ENCODE peak calls at places on chromosomes 7 and 10, in nine cellular contexts. J, V, T, U, Y, H, W, F and E are unnamed samples. For H3K4me1, the result is how much of the 10 kb centered on the place peaks cover.

GRCh38 chr7:64504581-64505120 is 58.2 kb downstream of the ZNF680 start:
- DNase-seq in J (no peak), V (no peak), T (no peak), U (peak), Y (no peak), H (no peak), W (no peak), F (no peak), E (no peak)

GRCh38 chr10:19576576-19576975 is 239.7 kb upstream of the PLXDC2 start:
- DNase-seq in J (no peak), V (no peak), T (no peak), U (no peak), Y (no peak), H (no peak), W (no peak), F (no peak), E (peak)

GRCh38 chr10:132176647-132177046 is 10.1 kb upstream of the DPYSL4 start:
- DNase-seq in J (no peak), V (no peak), T (no peak), U (no peak), Y (no peak), H (no peak), W (no peak), F (no peak), E (no peak)

GRCh38 chr7:134513169-134513752 is 14.1 kb upstream of the AKR1B10 start:
- DNase-seq in J (peak), V (no peak), T (peak), U (no peak), Y (peak), H (no peak), W (no peak), F (peak), E (peak)

GRCh38 chr7:74051629-74052410 is 23.8 kb downstream of the ELN start:
- DNase-seq in J (peak), V (no peak), T (peak), U (no peak), Y (no peak), H (no peak), W (no peak), F (peak), E (peak)

GRCh38 chr10:68938117-68938516 is 17.9 kb upstream of the DDX21 start:
- DNase-seq in J (peak), V (no peak), T (no peak), U (no peak), Y (no peak), H (no peak), W (no peak), F (no peak), E (no peak)

GRCh38 chr10:110218627-110219026 is 11.2 kb downstream of the MXI1 start:
- DNase-seq in J (no peak), V (no peak), T (no peak), U (no peak), Y (no peak), H (no peak), W (no peak), F (no peak), E (no peak)

GRCh38 chr10:85280014-85280413 is 951.6 kb downstream of the CCSER2 start:
- DNase-seq in J (no peak), V (no peak), T (no peak), U (no peak), Y (no peak), H (no peak), W (no peak), F (no peak), E (peak)

GRCh38 chr7:47576031-47576908 is 5.6 kb downstream of the TNS3 start:
- DNase-seq in J (no peak), V (no peak), T (peak), U (peak), Y (peak), H (peak), W (no peak), F (peak), E (peak)

GRCh38 chr7:55558962-55559920 is 13.1 kb downstream of the VOPP1 start:
- DNase-seq in J (no peak), V (no peak), T (no peak), U (no peak), Y (no peak), H (no peak), W (no peak), F (no peak), E (no peak)

GRCh38 chr10:3874988-3875841 is 90.2 kb upstream of the KLF6 start:
- DNase-seq in J (no peak), V (peak), T (no peak), U (no peak), Y (no peak), H (no peak), W (no peak), F (no peak), E (no peak)

GRCh38 chr10:86520871-86521619 is 547 bp downstream of the WAPL start:
- DNase-seq in J (peak), V (peak), T (peak), U (peak), Y (peak), H (peak), W (no peak), F (peak), E (peak)

GRCh38 chr10:13180788-13181187 is 19.4 kb downstream of the MCM10 start:
- DNase-seq in J (no peak), V (no peak), T (no peak), U (no peak), Y (no peak), H (no peak), W (no peak), F (no peak), E (no peak)

GRCh38 chr7:98879198-98879988 is 1.1 kb downstream of the TRRAP start:
- DNase-seq in J (peak), V (peak), T (peak), U (no peak), Y (peak), H (no peak), W (no peak), F (no peak), E (no peak)

GRCh38 chr7:140673063-140673769 is 471 bp downstream of the ADCK2 start:
- DNase-seq in J (peak), V (no peak), T (peak), U (no peak), Y (peak), H (peak), W (no peak), F (peak), E (peak)

GRCh38 chr10:93406367-93407145 is 75.6 kb downstream of the MYOF start:
- DNase-seq in J (no peak), V (no peak), T (no peak), U (peak), Y (no peak), H (no peak), W (no peak), F (no peak), E (no peak)

GRCh38 chr10:99984201-99984600 is 25.5 kb downstream of the DNMBP start:
- DNase-seq in J (no peak), V (no peak), T (peak), U (peak), Y (no peak), H (no peak), W (no peak), F (no peak), E (no peak)
- H3K4me3 ChIP-seq in J (no peak), V (no peak), T (peak), U (no peak), Y (no peak), H (no peak), W (no peak), F (no peak), E (no peak)

GRCh38 chr7:155693826-155694225 is 49.4 kb downstream of the RBM33 start:
- DNase-seq in J (no peak), V (no peak), T (no peak), U (no peak), Y (no peak), H (no peak), W (no peak), F (no peak), E (no peak)
- H3K4me1 ChIP-seq in J (under half), V (under half), T (under half), U (under half), Y (under half), H (under half), W (under half), F (under half), E (under half)

DNA sequence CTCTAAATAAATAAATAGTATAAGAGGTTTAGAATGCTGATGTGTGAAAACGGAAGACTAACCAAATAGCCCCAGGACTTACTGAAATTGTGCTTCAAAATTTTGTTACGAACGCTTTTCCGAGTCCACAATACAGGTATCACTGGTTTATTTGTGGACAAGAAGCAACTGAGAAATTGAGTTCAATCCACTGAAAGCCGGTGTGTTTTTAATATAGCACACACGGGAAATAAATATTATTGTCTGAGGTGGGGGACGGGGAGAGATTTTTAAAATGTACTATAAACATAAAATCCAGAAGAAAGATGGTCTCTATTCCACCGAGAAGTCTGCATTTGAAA is 598 bp downstream of the SLC16A12 start:
- DNase-seq in J (no peak), V (no peak), T (no peak), U (no peak), Y (no peak), H (no peak), W (no peak), F (no peak), E (no peak)
- H3K4me3 ChIP-seq in J (peak), V (peak), T (no peak), U (peak), Y (peak), H (no peak), W (peak), F (peak), E (no peak)

GRCh38 chr7:876972-877311 is 588 bp downstream of the GET4 start:
- DNase-seq in J (no peak), V (no peak), T (peak), U (no peak), Y (no peak), H (no peak), W (no peak), F (no peak), E (peak)
- H3K4me1 ChIP-seq in J (under half), V (half or more), T (under half), U (under half), Y (under half), H (under half), W (under half), F (under half), E (under half)

GRCh38 chr7:142796501-142797341 is 26.0 kb downstream of the PRSS2 start:
- DNase-seq in J (peak), V (no peak), T (peak), U (no peak), Y (no peak), H (no peak), W (no peak), F (peak), E (no peak)
- H3K4me3 ChIP-seq in J (peak), V (peak), T (peak), U (peak), Y (peak), H (peak), W (peak), F (peak), E (no peak)

GRCh38 chr7:158811461-158811860 is 17.8 kb downstream of the ESYT2 start:
- DNase-seq in J (no peak), V (no peak), T (peak), U (peak), Y (no peak), H (no peak), W (no peak), F (no peak), E (no peak)

GRCh38 chr7:158809596-158809995 is 19.7 kb downstream of the ESYT2 start:
- DNase-seq in J (no peak), V (no peak), T (no peak), U (no peak), Y (no peak), H (no peak), W (no peak), F (no peak), E (no peak)

GRCh38 chr7:158810846-158811245 is 18.5 kb downstream of the ESYT2 start:
- DNase-seq in J (no peak), V (no peak), T (no peak), U (no peak), Y (no peak), H (no peak), W (no peak), F (no peak), E (no peak)

GRCh38 chr7:158812684-158813083 is 16.6 kb downstream of the ESYT2 start:
- DNase-seq in J (no peak), V (no peak), T (no peak), U (no peak), Y (no peak), H (no peak), W (no peak), F (no peak), E (no peak)

DNA sequence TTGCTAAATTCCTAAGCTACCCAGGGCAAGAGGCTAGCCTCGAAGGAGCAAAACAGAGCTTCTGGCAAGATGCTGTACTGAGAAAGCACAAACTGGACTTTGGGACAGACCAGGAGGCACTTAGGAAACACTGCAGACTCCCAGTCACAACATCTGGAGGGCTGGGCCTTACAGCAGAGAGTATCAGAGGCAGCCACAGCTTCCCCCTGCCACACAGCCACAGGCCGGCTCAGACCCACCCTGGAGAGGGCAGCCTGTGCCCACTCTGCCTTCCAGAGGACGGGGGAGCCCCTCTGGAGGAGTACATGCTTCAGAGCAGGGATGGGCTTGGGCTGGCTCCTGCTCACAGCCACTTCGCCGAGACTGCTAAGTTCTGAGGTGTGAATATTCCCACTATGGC is 17.4 kb downstream of the ESYT2 start:
- DNase-seq in J (no peak), V (no peak), T (no peak), U (no peak), Y (no peak), H (no peak), W (no peak), F (peak), E (no peak)
- H3K4me1 ChIP-seq in J (under half), V (under half), T (under half), U (under half), Y (under half), H (under half), W (half or more), F (under half), E (under half)

GRCh38 chr10:33665512-33665911 is 331.0 kb upstream of the NRP1 start:
- DNase-seq in J (no peak), V (no peak), T (no peak), U (peak), Y (no peak), H (no peak), W (no peak), F (no peak), E (no peak)

GRCh38 chr10:33664070-33664469 is 329.6 kb upstream of the NRP1 start:
- DNase-seq in J (no peak), V (no peak), T (no peak), U (no peak), Y (no peak), H (no peak), W (no peak), F (no peak), E (no peak)

GRCh38 chr10:33660329-33660728 is 325.9 kb upstream of the NRP1 start:
- DNase-seq in J (peak), V (no peak), T (no peak), U (no peak), Y (no peak), H (no peak), W (no peak), F (no peak), E (no peak)

GRCh38 chr10:33657913-33658312 is 323.4 kb upstream of the NRP1 start:
- DNase-seq in J (no peak), V (no peak), T (no peak), U (no peak), Y (no peak), H (no peak), W (no peak), F (no peak), E (no peak)

GRCh38 chr10:33661580-33662269 is 327.3 kb upstream of the NRP1 start:
- DNase-seq in J (no peak), V (peak), T (peak), U (peak), Y (peak), H (peak), W (peak), F (peak), E (peak)
- H3K4me3 ChIP-seq in J (no peak), V (no peak), T (no peak), U (peak), Y (no peak), H (no peak), W (peak), F (no peak), E (peak)

DNA sequence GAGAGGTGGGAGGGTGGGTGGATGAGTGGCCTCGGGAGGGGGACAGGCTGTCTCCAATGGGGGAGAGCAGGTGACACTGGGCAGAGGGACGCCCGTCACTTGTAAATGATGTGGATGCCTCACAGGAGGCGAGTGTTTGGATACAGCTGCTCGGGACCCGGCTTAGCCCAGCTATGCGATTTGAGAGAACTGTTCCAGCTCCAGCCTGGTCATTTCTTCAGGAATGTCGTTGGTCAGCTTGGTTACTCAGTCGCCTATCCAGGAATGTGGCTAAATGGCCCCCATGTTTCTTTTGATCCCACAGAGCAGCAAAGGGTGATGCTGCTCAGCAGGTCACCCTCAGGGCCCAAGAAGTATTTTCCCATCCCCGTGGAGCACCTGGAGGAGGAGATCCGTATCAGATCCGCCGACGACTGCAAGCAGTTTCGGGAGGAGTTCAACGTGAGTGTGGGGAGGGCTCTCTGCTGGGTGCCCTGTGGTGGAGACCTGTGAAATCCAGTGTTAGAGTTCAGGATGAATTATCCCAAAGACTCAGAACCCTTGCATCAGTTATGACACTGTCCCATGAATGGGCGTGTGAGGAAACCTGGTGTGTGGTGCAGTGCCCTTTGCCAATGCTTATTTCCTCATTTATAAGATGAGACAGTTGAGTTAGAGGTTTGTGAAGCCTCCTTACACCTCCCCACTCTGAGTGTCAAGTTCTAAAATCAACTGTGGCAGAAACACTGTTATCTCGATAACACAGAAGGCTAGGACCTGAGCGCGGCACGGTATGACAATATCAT is 76.8 kb downstream of the MKI67 start:
- DNase-seq in J (no peak), V (no peak), T (no peak), U (no peak), Y (no peak), H (no peak), W (no peak), F (no peak), E (no peak)
- H3K4me1 ChIP-seq in J (under half), V (under half), T (under half), U (under half), Y (under half), H (under half), W (under half), F (under half), E (under half)

DNA sequence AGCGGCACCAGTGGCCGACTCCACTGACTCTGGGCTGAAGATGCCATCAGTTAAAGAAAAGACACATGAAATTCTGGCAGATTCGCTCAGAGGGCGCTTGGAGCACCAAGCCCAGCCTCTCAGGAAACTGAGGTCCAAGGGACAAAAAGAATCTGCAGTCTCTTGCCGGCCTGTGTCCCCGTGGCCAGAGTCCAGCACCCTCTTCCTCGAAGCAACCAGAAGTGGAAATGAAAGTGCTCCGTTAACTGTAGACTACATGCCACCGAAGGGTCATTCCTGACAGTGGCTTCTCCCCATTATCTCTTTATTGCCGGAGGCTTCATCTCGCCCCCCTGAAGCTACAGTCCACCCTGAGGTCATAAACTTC is 1.0 kb upstream of the CHST15 start:
- DNase-seq in J (no peak), V (no peak), T (no peak), U (no peak), Y (peak), H (no peak), W (no peak), F (peak), E (no peak)
- H3K4me3 ChIP-seq in J (no peak), V (peak), T (peak), U (peak), Y (peak), H (peak), W (peak), F (no peak), E (no peak)

DNA sequence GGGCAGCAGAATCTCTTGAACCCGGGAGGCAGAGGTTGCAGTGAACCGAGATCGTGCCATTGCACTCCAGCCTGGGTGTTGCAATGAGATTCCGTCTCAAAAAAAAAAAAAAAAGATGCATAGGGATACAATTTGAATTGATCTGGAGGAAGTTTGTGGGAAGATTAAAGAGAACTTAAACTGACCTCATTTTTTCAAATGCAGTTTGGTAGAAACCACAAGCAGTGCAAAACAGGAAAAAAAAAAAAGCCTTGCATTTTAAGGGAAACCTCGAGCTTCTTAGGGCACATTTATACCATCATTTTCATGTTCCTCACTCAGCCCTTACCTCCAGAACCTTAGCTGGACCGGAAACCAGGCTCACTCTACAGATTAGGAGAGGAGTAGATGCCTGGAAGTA is 2.8 kb downstream of the KCTD7 start:
- DNase-seq in J (no peak), V (no peak), T (no peak), U (peak), Y (no peak), H (no peak), W (no peak), F (no peak), E (no peak)
- H3K4me1 ChIP-seq in J (under half), V (under half), T (under half), U (under half), Y (under half), H (under half), W (under half), F (under half), E (under half)